ENCODE peak calls at places on chromosomes 16 and 17, in five cellular contexts. X is neuronal stem cell; U is naive thymus-derived CD4-positive, alpha-beta T cell; O is astrocyte; W is adipocyte. K is an unnamed sample. For H3K4me1, the result is how much of the 10 kb centered on the place peaks cover.

GRCh38 chr16:12120331-12120981 is 143.9 kb downstream of the SNX29 start:
- DNase-seq in O (peak), U (no peak), X (no peak), W (peak), K (no peak)

GRCh38 chr17:28958820-28959455 is 7.6 kb upstream of the PHF12 start:
- DNase-seq in U (no peak), X (no peak), W (no peak), O (no peak), K (no peak)

GRCh38 chr17:64443086-64443760 is 5.7 kb upstream of the MILR1 start:
- DNase-seq in W (no peak), U (no peak), O (no peak), X (no peak), K (no peak)

GRCh38 chr17:82709676-82710498 is 6.6 kb upstream of the FN3KRP start:
- DNase-seq in W (no peak), X (no peak), O (no peak), U (no peak), K (no peak)

GRCh38 chr17:65062168-65062915 is 5.8 kb upstream of the GNA13 start:
- DNase-seq in X (no peak), W (no peak), U (no peak), O (no peak), K (no peak)

GRCh38 chr17:50080827-50081226 is 14.3 kb upstream of the PDK2 start:
- DNase-seq in W (no peak), U (no peak), O (no peak), X (no peak), K (no peak)

GRCh38 chr16:15451098-15451731 is 16.8 kb downstream of the BMERB1 start:
- DNase-seq in W (no peak), X (no peak), U (no peak), O (no peak), K (no peak)

GRCh38 chr17:60372790-60373483 is 19.0 kb downstream of the USP32 start:
- DNase-seq in U (no peak), X (no peak), O (peak), W (peak), K (no peak)

GRCh38 chr17:21286771-21287702 is 2.5 kb downstream of the MAP2K3 start:
- DNase-seq in O (no peak), W (no peak), U (peak), X (no peak), K (no peak)

GRCh38 chr17:29909604-29910003 is 20.4 kb downstream of the SSH2 start:
- DNase-seq in X (no peak), O (peak), U (no peak), W (no peak), K (no peak)

GRCh38 chr17:76720211-76720610 is 6.2 kb downstream of the JMJD6 start:
- DNase-seq in O (no peak), U (no peak), W (no peak), X (no peak), K (no peak)

GRCh38 chr17:2056221-2057129 is 1.6 kb downstream of the HIC1 start:
- DNase-seq in X (no peak), U (peak), W (peak), O (no peak), K (peak)

GRCh38 chr16:85136213-85136704 is 24.0 kb upstream of the CIBAR2 start:
- DNase-seq in U (no peak), O (no peak), W (peak), X (no peak), K (peak)

GRCh38 chr16:87003414-87003755 is 313.8 kb downstream of the C16orf95 start:
- DNase-seq in O (no peak), W (no peak), U (no peak), X (no peak), K (no peak)

GRCh38 chr16:10979717-10980601 is 35.6 kb downstream of the CLEC16A start:
- DNase-seq in W (no peak), O (peak), U (no peak), X (no peak), K (no peak)

GRCh38 chr16:27268376-27269299 is at the start of gene NSMCE1:
- DNase-seq in W (peak), U (peak), X (peak), O (peak), K (peak)

GRCh38 chr16:27264151-27264550 is 4.4 kb downstream of the NSMCE1 start:
- DNase-seq in W (peak), O (peak), X (no peak), U (no peak), K (peak)

GRCh38 chr16:27269300-27270150 is 953 bp upstream of the NSMCE1 start:
- DNase-seq in W (no peak), X (no peak), O (no peak), U (no peak), K (no peak)

GRCh38 chr16:27267037-27267677 is 1.4 kb downstream of the NSMCE1 start:
- DNase-seq in X (no peak), O (no peak), W (no peak), U (no peak), K (no peak)

GRCh38 chr16:27265982-27266381 is 2.6 kb downstream of the NSMCE1 start:
- DNase-seq in X (no peak), O (no peak), W (no peak), U (no peak), K (no peak)
- H3K4me1 ChIP-seq in X (under half), O (under half), W (under half), U (under half), K (under half)

DNA sequence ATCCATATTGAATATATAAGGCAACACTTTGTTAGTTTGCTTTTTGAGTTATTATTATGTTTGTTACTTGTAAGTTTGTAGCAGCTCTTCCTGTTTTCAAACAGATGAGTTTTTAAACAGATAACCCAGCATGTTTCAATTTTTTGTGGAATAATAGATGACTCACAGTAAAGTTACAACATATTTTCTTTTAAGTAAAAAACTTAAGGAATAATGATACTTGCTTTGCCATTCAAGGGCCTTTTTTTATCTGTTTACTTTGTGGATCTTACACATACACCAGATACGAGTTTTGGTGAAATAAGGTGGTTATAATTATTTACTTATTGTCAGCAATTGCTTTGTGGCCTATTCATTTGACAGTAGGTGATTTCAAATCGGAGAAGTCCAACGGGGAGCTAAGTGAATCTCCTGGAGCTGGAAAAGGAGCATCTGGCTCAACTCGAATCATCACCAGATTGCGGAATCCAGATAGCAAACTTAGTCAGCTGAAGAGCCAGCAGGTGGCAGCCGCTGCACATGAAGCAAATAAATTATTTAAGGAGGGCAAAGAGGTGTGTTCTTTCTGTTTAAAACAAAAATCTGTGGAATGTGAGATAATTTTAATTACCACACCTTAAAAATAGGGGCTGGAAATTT is 66.3 kb downstream of the BPTF start:
- DNase-seq in U (no peak), O (peak), X (no peak), W (peak), K (peak)
- H3K4me1 ChIP-seq in U (under half), O (under half), X (under half), W (under half), K (under half)

GRCh38 chr17:78147315-78147998 is 1.3 kb downstream of the C17orf99 start:
- DNase-seq in U (peak), O (no peak), X (no peak), W (no peak), K (no peak)
- H3K4me1 ChIP-seq in U (under half), O (under half), X (under half), W (under half), K (under half)

GRCh38 chr16:19118938-19119431 is 5.2 kb downstream of the ITPRIPL2 start:
- DNase-seq in W (peak), O (peak), U (no peak), X (no peak), K (no peak)
- H3K4me1 ChIP-seq in W (half or more), O (under half), U (under half), X (under half), K (under half)

K was measured in cardiac muscle cell.